ENCODE peak calls at places on chromosomes 16 and 17, in four cellular contexts. E is GM12878, S is K562, O is SK-N-SH. U is an unnamed sample.

GRCh38 chr16:12215302-12216105 is 239.0 kb downstream of the SNX29 start:
- DNase-seq in E (no peak), S (no peak), O (peak), U (no peak)

GRCh38 chr17:46056800-46057304 is 57.8 kb downstream of the STH start:
- DNase-seq in O (no peak), E (no peak), S (no peak), U (peak)

GRCh38 chr17:41939044-41939695 is 8.8 kb downstream of the ODAD4 start:
- DNase-seq in S (no peak), E (no peak), O (no peak), U (no peak)

GRCh38 chr17:12842936-12843335 is 53.6 kb downstream of the ARHGAP44 start:
- DNase-seq in S (no peak), O (no peak), E (no peak), U (no peak)

GRCh38 chr17:73211745-73212144 is 18.9 kb downstream of the COG1 start:
- DNase-seq in S (no peak), O (no peak), E (no peak), U (no peak)

GRCh38 chr16:88835383-88835782 is 21.4 kb downstream of the GALNS start:
- DNase-seq in O (no peak), S (no peak), E (no peak), U (no peak)

GRCh38 chr17:64491995-64492394 is 4.9 kb downstream of the POLG2 start:
- DNase-seq in E (no peak), O (no peak), S (no peak), U (no peak)

GRCh38 chr16:81823111-81823510 is 44.0 kb downstream of the PLCG2 start:
- DNase-seq in S (no peak), E (no peak), O (no peak), U (no peak)

GRCh38 chr16:16027728-16028310 is 78.4 kb downstream of the ABCC1 start:
- DNase-seq in E (no peak), S (no peak), O (no peak), U (no peak)

GRCh38 chr17:14760719-14761425 is 460.0 kb downstream of the HS3ST3B1 start:
- DNase-seq in E (no peak), S (no peak), O (no peak), U (no peak)

GRCh38 chr17:1480747-1481465 is 11.6 kb downstream of the MYO1C start:
- DNase-seq in O (no peak), E (no peak), S (no peak), U (no peak)

GRCh38 chr17:58092797-58093385 is 9.7 kb downstream of the DYNLL2 start:
- DNase-seq in S (no peak), O (no peak), E (no peak), U (no peak)

GRCh38 chr17:82065638-82066303 is at the start of gene DUS1L:
- DNase-seq in E (no peak), S (peak), O (peak), U (no peak)

GRCh38 chr17:15947331-15947730 is 2.4 kb downstream of the ADORA2B start:
- DNase-seq in O (no peak), S (no peak), E (no peak), U (no peak)

GRCh38 chr16:28616636-28617035 is 6.8 kb upstream of the SULT1A1 start:
- DNase-seq in E (no peak), O (no peak), S (no peak), U (peak)

GRCh38 chr17:41695954-41696720 is 7.5 kb downstream of the EIF1 start:
- DNase-seq in E (no peak), O (peak), S (peak), U (no peak)

GRCh38 chr16:67431077-67431804 is at the start of gene HSD11B2:
- DNase-seq in S (peak), E (no peak), O (peak), U (no peak)

GRCh38 chr17:33273271-33273670 is 19.8 kb downstream of the ASIC2 start:
- DNase-seq in E (no peak), S (no peak), O (no peak), U (no peak)
- TF ChIP-seq CTCF in E (no peak), S (no peak), O (no peak), U (no peak)

DNA sequence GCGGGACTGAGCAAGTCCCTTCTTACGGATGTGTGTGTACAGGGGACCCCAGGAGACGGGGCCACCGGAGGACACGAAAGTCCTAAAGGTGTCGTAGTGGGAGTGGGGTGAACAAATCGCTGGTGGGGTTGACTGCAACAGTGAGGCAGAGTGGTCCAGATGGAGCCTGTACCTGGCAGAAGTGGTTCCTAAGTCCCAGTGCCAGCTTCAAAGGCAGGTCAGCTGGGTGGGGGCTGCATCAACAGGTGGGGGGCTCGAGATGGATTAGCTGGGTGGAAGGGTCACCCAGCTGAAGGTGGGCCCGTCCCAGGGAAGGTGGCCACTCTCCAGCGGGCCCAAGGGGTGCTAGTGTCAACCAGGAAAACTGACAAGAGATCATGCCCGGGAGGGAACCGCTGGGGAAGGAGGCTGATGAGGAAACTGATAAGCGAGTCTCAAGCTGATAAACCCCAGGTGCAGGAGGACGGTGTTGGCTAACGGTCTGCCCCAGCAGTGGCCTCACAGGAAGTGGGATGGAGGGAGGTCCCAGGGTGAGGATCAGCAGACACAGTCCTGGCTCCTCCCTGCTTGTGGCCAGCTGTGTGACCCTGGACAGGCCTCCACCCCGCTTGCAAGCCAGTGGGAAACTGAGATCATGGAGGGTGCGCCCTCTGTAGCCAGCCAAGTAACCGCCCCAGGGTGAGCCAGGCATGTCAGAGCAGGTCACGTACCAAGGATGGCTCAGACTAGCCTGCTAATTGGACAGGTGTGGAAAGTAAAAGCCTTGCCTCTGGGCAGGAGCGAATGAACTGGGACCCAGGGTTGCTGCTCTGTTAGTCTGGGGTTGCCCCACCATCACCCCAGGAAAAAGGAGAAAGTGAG is 1.0 kb downstream of the ORAI3 start:
- DNase-seq in O (peak), E (peak), S (peak), U (peak)
- TF ChIP-seq GABPA in O (no peak), E (no peak), S (peak), U (no peak)

DNA sequence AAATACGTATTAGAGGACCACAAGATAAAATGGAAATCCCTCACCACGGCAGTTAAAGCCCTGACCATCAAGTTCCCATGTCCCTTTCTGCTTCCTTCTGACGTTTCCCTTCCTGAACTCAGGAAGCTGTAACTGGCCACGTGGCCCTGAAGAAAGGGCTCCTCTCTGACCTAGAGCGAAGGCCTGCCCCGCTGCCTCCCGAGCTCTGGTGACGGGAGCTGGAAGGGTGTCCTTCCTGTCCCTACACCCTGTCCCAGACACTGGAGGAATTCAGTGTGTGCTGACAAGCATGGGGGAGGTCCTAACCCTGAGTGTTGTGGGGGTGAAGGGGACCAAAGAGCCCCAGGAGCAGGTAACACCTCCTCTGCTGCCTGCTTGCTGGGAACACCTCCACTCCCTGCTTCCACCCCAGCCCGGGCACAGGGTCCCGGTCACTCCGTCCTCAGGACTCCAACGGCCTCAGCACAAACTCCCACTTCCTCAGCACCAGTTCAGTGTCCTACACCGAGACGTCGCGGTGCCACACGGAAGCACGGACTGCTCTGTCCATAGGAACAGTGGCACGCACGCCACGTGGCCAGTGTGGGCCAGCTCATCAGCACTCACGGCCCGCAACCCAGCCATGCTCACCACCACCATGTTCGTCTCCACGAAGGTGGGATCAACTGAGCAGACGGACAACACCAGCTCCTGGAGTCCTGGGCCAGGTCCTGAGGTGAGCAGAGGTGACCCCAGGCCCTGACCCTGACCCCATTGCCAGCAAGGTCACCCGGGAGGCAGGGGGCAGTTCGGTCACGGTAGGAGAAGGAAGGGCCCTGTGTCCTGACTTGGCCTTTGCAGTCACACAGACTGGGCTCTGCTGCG is 16.9 kb downstream of the TMEM235 start:
- DNase-seq in S (no peak), E (no peak), O (no peak), U (no peak)
- TF ChIP-seq CTCF in S (no peak), E (no peak), O (no peak), U (no peak)

DNA sequence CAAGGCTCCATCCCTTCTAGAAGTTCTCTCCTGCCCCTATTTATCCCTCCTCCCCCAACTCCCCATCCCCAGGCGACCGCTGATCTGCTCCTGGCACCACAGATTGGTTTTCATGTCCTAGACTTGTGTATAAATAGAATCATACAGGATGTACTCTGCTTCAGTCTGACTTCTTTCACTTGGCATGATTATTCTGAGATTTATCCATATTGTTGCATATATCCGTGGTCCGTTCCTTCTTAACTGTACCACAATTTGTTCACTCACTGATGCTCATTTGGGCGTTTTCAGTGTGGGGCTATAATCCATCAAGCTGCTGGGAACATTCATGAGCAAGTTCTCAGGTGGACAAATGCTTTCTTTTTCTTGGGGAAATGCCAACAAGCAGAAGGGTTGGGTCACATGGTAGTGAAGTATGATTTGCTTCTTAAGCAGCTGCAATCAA is 23.9 kb downstream of the PITPNM3 start:
- DNase-seq in O (no peak), S (no peak), E (no peak), U (no peak)
- TF ChIP-seq GABPA in O (no peak), S (no peak), E (no peak), U (no peak)

GRCh38 chr16:74575175-74575804 is 31.6 kb downstream of the GLG1 start:
- DNase-seq in O (no peak), S (no peak), E (no peak), U (no peak)
- TF ChIP-seq CTCF in O (peak), S (no peak), E (no peak), U (no peak)

GRCh38 chr17:19651461-19652238 is 3.1 kb downstream of the ALDH3A2 start:
- DNase-seq in O (no peak), S (no peak), E (no peak), U (no peak)
- TF ChIP-seq GABPA in O (no peak), S (no peak), E (no peak), U (no peak)

DNA sequence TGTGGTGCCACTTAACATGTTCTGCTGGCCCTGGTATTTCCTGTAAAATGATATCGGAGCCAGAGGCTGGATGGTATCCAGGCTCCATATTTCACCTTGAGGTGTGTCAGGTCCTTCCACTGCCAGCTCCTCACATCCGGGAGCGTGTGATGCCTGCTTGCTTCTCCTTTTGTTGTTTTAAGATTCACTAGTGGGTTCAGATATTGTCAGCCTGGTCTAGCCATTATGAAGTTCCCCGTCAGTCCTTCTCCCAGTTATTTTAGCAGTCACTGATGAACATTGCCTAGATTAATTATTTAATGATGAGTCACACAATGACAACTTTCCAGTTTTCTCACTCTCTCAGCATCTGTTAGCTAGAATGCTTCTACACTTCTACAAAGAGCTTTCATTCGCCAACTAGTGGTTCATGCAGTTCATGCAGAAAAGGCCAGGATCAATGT is 11.3 kb downstream of the DNAAF1 start:
- DNase-seq in S (no peak), E (no peak), O (no peak), U (no peak)
- TF ChIP-seq CTCF in S (no peak), E (peak), O (no peak), U (no peak)

DNA sequence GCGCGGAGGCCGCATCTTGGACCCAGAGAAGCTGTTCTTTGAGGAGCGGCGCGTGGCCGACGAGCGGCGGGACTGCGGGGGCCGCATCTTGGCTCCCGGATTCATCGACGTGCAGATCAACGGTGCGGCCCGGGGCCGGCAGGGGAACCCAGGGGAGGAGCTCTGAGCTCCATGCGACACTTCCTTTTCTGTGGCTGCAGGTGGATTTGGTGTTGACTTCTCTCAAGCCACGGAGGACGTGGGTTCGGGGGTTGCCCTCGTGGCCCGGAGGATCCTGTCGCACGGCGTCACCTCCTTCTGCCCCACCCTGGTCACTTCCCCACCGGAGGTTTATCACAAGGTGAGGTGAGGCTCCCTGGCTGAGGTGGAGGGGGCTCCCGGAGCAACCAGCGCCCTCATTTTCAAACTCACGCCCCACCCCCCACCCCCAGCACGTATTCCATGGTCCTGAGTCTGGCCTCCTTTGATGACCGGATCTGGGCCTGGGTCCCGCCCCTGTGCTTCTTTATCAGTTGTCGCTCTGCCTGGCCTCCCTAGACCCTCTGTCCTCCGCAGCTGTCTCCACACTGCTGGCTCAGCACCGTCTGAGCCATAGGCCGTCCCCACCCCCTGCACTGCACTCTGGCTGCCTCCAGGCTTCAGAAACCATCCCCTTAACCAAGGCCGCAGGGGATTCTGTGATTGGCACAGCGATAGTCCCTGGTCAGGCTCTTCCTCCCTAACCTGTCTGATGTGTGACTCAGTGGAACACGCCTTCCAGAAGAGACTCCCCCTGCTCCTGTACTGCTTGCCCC is 810 bp downstream of the AMDHD2 start:
- DNase-seq in E (no peak), S (peak), O (peak), U (peak)
- TF ChIP-seq GABPA in E (no peak), S (no peak), O (no peak), U (no peak)

GRCh38 chr17:68540981-68541380 is 28.8 kb downstream of the PRKAR1A start:
- DNase-seq in E (no peak), O (no peak), S (no peak), U (no peak)

GRCh38 chr17:68535903-68536302 is 23.7 kb downstream of the PRKAR1A start:
- DNase-seq in S (no peak), E (no peak), O (no peak), U (no peak)

GRCh38 chr17:68541816-68542215 is 29.6 kb downstream of the PRKAR1A start:
- DNase-seq in S (no peak), O (no peak), E (no peak), U (no peak)

GRCh38 chr17:68542698-68543463 is 30.7 kb downstream of the PRKAR1A start:
- DNase-seq in E (no peak), S (no peak), O (no peak), U (no peak)

GRCh38 chr17:68539536-68540469 is 27.6 kb downstream of the PRKAR1A start:
- DNase-seq in O (no peak), S (no peak), E (no peak), U (no peak)
- TF ChIP-seq CTCF in O (no peak), S (no peak), E (no peak), U (no peak)

U was measured in HL-60.